ENCODE peak calls at places on chromosomes 12 and 14, in seven cellular contexts. E, O, W, X, P, Y and M are unnamed samples.

GRCh38 chr12:57552692-57553321 is 3.0 kb downstream of the KIF5A start:
- DNase-seq in E (no peak), O (peak), W (no peak), X (peak), P (no peak), Y (no peak), M (no peak)

GRCh38 chr12:121296618-121297476 is at the start of gene CAMKK2:
- DNase-seq in E (peak), O (peak), W (peak), X (peak), P (peak), Y (peak), M (peak)

GRCh38 chr12:101086490-101086889 is 123.5 kb downstream of the SLC5A8 start:
- DNase-seq in E (no peak), O (no peak), W (no peak), X (no peak), P (no peak), Y (peak), M (no peak)

GRCh38 chr12:94172031-94172430 is 23.7 kb downstream of the PLXNC1 start:
- DNase-seq in E (no peak), O (no peak), W (no peak), X (peak), P (no peak), Y (peak), M (no peak)

GRCh38 chr14:77603654-77604270 is 12.7 kb downstream of the SPTLC2 start:
- DNase-seq in E (no peak), O (no peak), W (no peak), X (no peak), P (no peak), Y (peak), M (no peak)

GRCh38 chr12:75452675-75453330 is 27.8 kb upstream of the GLIPR1 start:
- DNase-seq in E (no peak), O (no peak), W (no peak), X (no peak), P (no peak), Y (peak), M (no peak)

GRCh38 chr12:6507102-6507998 is 13.4 kb downstream of the NCAPD2 start:
- DNase-seq in E (no peak), O (no peak), W (no peak), X (peak), P (peak), Y (peak), M (no peak)

GRCh38 chr14:28294834-28295440 is 471.6 kb upstream of the FOXG1 start:
- DNase-seq in E (no peak), O (no peak), W (no peak), X (peak), P (no peak), Y (peak), M (no peak)

GRCh38 chr14:101199028-101199770 is 295.7 kb upstream of the RTL1 start:
- DNase-seq in E (peak), O (no peak), W (peak), X (no peak), P (no peak), Y (no peak), M (peak)

GRCh38 chr14:100065942-100066574 is 836 bp downstream of the EVL start:
- DNase-seq in E (no peak), O (no peak), W (no peak), X (no peak), P (no peak), Y (no peak), M (peak)

GRCh38 chr14:64841121-64841611 is 38.5 kb downstream of the SPTB start:
- DNase-seq in E (no peak), O (no peak), W (no peak), X (peak), P (peak), Y (peak), M (no peak)

GRCh38 chr14:63745858-63746425 is 18.1 kb upstream of the SGPP1 start:
- DNase-seq in E (peak), O (no peak), W (no peak), X (no peak), P (no peak), Y (no peak), M (no peak)

DNA sequence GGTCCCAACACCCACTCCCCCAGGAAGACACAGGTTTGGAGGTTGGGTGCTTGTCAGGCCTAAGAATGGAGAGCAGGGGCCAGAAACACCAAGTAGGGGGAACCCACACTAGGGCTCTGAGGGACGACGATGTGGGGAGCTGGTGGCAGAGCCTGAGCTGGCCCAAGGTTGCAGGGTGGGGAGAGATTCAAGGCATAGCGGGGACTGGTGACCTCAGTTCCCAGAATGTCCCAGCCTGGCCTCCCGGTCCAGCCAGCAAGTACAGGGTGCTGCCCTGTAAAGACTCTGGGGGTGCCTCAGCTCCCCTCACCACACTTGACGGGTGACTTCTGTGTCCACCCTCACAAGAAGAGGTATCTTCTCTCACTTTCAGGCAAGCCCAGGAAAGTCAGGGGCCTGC is 86.7 kb downstream of the ALG10 start:
- DNase-seq in E (no peak), O (no peak), W (peak), X (no peak), P (no peak), Y (no peak), M (no peak)
- TF ChIP-seq CTCF in E (no peak), O (no peak), W (no peak), X (no peak), P (no peak), Y (no peak), M (no peak)

GRCh38 chr14:74978416-74978947 is 23.1 kb upstream of the PGF start:
- DNase-seq in E (no peak), O (no peak), W (no peak), X (peak), P (no peak), Y (no peak), M (no peak)

GRCh38 chr14:74979029-74979428 is 23.6 kb upstream of the PGF start:
- DNase-seq in E (no peak), O (no peak), W (no peak), X (no peak), P (no peak), Y (no peak), M (no peak)

GRCh38 chr14:74980398-74980745 is 22.3 kb upstream of the EIF2B2 start:
- DNase-seq in E (no peak), O (no peak), W (no peak), X (no peak), P (no peak), Y (no peak), M (no peak)

GRCh38 chr14:74980746-74981661 is 21.7 kb upstream of the EIF2B2 start:
- DNase-seq in E (no peak), O (no peak), W (peak), X (peak), P (peak), Y (peak), M (no peak)

GRCh38 chr14:74979442-74980397 is 23.0 kb upstream of the EIF2B2 start:
- DNase-seq in E (no peak), O (no peak), W (peak), X (peak), P (peak), Y (peak), M (no peak)
- TF ChIP-seq CTCF in E (no peak), O (no peak), W (no peak), X (no peak), P (no peak), Y (peak), M (no peak)

GRCh38 chr12:7905071-7905470 is 30.9 kb downstream of the SLC2A3 start:
- DNase-seq in E (no peak), O (no peak), W (no peak), X (no peak), P (no peak), Y (peak), M (no peak)

DNA sequence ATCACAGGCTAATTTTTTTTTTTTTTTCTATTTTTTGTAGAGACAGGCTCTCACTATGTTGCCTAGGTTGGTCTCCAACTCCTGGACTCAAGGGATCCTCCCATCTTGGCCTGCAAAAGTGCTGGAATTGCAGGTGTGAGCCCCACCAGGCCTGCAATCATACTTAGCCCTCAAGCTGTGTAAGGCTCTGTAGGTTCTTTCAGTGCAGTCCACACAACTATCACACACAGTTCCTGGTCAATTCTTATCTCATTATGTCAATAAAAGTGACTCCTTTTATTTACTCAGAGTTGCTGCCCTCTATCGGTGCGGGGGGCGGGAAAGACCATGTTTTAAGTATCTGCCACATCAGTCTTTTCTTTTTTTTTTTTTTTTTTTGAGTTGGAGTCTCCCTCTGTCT is 29.0 kb downstream of the SLC2A3 start:
- DNase-seq in E (no peak), O (no peak), W (no peak), X (peak), P (peak), Y (peak), M (no peak)
- TF ChIP-seq CTCF in E (peak), O (peak), W (no peak), X (peak), P (no peak), Y (peak), M (no peak)

DNA sequence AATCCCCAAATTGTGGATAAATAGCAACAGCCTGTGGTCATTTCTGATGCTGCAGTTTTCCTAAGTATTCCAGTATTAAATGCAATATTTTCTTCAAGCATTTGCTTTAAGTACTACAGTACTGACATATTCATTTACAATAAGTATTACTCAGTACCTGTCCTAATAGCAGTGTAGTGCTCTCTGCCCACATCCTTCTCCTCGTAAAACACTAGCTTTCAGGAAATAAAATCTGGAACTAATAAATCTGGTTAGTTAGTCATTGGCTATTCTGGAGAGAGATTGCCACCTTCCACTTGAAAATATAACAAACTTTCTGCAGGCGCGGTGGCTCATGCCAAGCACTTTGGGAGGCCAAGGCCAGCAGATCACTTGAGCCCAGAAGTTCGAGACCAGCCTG is 441.5 kb downstream of the PRKD1 start:
- DNase-seq in E (no peak), O (no peak), W (no peak), X (no peak), P (no peak), Y (no peak), M (no peak)
- TF ChIP-seq CTCF in E (no peak), O (no peak), W (no peak), X (no peak), P (no peak), Y (no peak), M (no peak)

DNA sequence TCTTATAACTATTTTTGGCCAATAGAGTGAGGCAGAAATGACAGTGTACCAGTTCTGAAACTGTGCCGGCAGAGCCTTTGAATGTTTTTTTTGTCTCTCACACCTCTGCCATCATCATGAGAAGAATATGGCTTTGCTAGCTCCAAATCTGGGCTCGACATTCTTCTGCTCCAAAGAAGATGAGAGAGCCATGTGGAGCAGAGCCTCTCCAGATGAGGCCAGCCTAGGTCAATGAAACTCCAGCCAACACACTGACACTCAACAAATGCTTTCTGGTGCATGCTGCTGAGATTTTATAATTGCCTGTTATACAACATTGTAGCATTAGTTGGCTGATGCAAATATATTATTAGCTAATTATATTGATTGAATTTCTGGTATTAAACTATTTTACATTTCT is 154.7 kb downstream of the SLC38A4 start:
- DNase-seq in E (no peak), O (no peak), W (no peak), X (no peak), P (no peak), Y (no peak), M (no peak)
- TF ChIP-seq CTCF in E (no peak), O (no peak), W (no peak), X (no peak), P (no peak), Y (no peak), M (no peak)